ENCODE peak calls at places on chromosomes 1 and 21, in eight cellular contexts. G is NCI-H524 treated with DMSO at 0.1 percent for 48 hours, Z is Right ventricle myocardium superior, F is fibroblast of lung, O is 8988T, Q is upper lobe of right lung, Y is iPS-NIHi11, S is SHP77. M is an unnamed sample.

GRCh38 chr1:64062941-64063581 is 140.4 kb upstream of the UBE2U start:
- DNase-seq in Z (no peak), O (no peak), Q (no peak), F (peak; percentile 40), S (no peak), G (no peak), Y (no peak), M (no peak)

GRCh38 chr1:101071470-101071886 is 45.9 kb upstream of the DPH5 start:
- DNase-seq in F (no peak), G (no peak), Z (no peak), Q (no peak), O (no peak), Y (no peak), S (no peak), M (no peak)

GRCh38 chr1:156115514-156116374 is 1.2 kb downstream of the LMNA start:
- DNase-seq in Y (peak; percentile 67), S (peak; percentile 48), Z (peak; percentile 76), O (no peak), Q (peak; percentile 83), G (no peak), F (peak; percentile 56), M (no peak)

GRCh38 chr1:84571150-84571535 is 3.1 kb downstream of the CTBS start:
- DNase-seq in Y (no peak), Q (no peak), Z (no peak), G (no peak), F (peak; percentile 62), S (no peak), O (no peak), M (no peak)

GRCh38 chr1:84433253-84434080 is 35.2 kb downstream of the DNASE2B start:
- DNase-seq in O (no peak), Z (peak; percentile 45), F (peak; percentile 72), Y (peak; percentile 44), G (peak; percentile 13), Q (no peak), S (peak; percentile 76), M (peak; percentile 33)

GRCh38 chr1:205285391-205286101 is 36.0 kb downstream of the NUAK2 start:
- DNase-seq in Z (no peak), Y (no peak), F (peak; percentile 62), O (no peak), G (no peak), Q (no peak), S (no peak), M (peak; percentile 39)

GRCh38 chr1:160146107-160146506 is 5.3 kb upstream of the ATP1A4 start:
- DNase-seq in Y (no peak), G (no peak), O (no peak), F (no peak), S (no peak), Z (no peak), Q (no peak), M (no peak)

GRCh38 chr1:192830596-192831241 is 21.9 kb downstream of the RGS2 start:
- DNase-seq in Z (no peak), F (no peak), Y (no peak), S (no peak), Q (no peak), G (no peak), O (no peak), M (no peak)

GRCh38 chr21:37079211-37079824 is 6.3 kb downstream of the TTC3 start:
- DNase-seq in Z (no peak), Y (no peak), S (no peak), G (no peak), F (no peak), O (no peak), Q (no peak), M (no peak)

GRCh38 chr1:181485276-181486097 is 2.2 kb downstream of the CACNA1E start:
- DNase-seq in S (no peak), O (no peak), F (no peak), G (peak; percentile 7), Q (peak; percentile 68), Z (no peak), Y (peak; percentile 88), M (no peak)

GRCh38 chr1:5399771-5400170 is 592.5 kb downstream of the NPHP4 start:
- DNase-seq in Q (no peak), F (no peak), S (no peak), Z (no peak), O (no peak), Y (no peak), G (no peak), M (no peak)

GRCh38 chr1:99643021-99643779 is 2.7 kb upstream of the PALMD start:
- DNase-seq in F (peak; percentile 37), O (no peak), Y (no peak), S (no peak), G (no peak), Z (no peak), Q (no peak), M (no peak)

GRCh38 chr21:28793043-28793442 is 199.6 kb downstream of the LTN1 start:
- DNase-seq in O (no peak), Q (no peak), Z (no peak), F (peak; percentile 21), G (no peak), S (no peak), Y (no peak), M (no peak)

GRCh38 chr1:245580651-245581050 is 425.9 kb downstream of the KIF26B start:
- DNase-seq in S (no peak), G (no peak), Y (no peak), Q (no peak), Z (no peak), F (no peak), O (no peak), M (no peak)

GRCh38 chr1:2543543-2544092 is 12.6 kb upstream of the TNFRSF14 start:
- DNase-seq in O (no peak), F (peak; percentile 27), G (no peak), Y (no peak), S (peak; percentile 30), Q (no peak), Z (no peak), M (no peak)

GRCh38 chr1:5886140-5886483 is 106.1 kb downstream of the NPHP4 start:
- DNase-seq in S (no peak), Q (no peak), Y (no peak), F (no peak), O (no peak), G (no peak), Z (peak; percentile 11), M (no peak)

GRCh38 chr1:234619071-234619480 is 9.1 kb upstream of the IRF2BP2 start:
- DNase-seq in Y (no peak), O (no peak), G (no peak), F (peak; percentile 73), Z (no peak), Q (no peak), S (no peak), M (no peak)

GRCh38 chr1:201595381-201595780 is 56.5 kb downstream of the NAV1 start:
- DNase-seq in Z (no peak), G (no peak), O (no peak), F (no peak), Q (peak; percentile 48), S (no peak), Y (no peak), M (no peak)

GRCh38 chr1:22850681-22851080 is 122.0 kb downstream of the LACTBL1 start:
- DNase-seq in Y (no peak), S (no peak), O (no peak), G (no peak), Q (no peak), F (no peak), Z (peak; percentile 78), M (no peak)

GRCh38 chr1:236159704-236160539 is 17.6 kb downstream of the GPR137B start:
- DNase-seq in Q (peak; percentile 29), G (no peak), O (no peak), Z (no peak), F (no peak), Y (no peak), S (no peak), M (no peak)

GRCh38 chr1:206658264-206658980 is 23.1 kb downstream of the DYRK3 start:
- DNase-seq in Q (peak; percentile 74), O (peak; percentile 84), S (peak; percentile 18), Y (peak; percentile 87), Z (peak; percentile 76), F (no peak), G (no peak), M (peak; percentile 42)

GRCh38 chr1:117638759-117639158 is 32.9 kb downstream of the TENT5C start:
- DNase-seq in Z (no peak), G (no peak), Q (no peak), Y (no peak), O (no peak), F (no peak), S (peak; percentile 19), M (no peak)

GRCh38 chr1:235098991-235099390 is 29.6 kb downstream of the TOMM20 start:
- DNase-seq in F (no peak), Y (no peak), Q (no peak), Z (no peak), G (no peak), S (no peak), O (no peak), M (no peak)

GRCh38 chr1:114956570-114956969 is 73.1 kb upstream of the TSHB start:
- DNase-seq in Q (no peak), G (no peak), Z (no peak), F (peak; percentile 1), Y (peak; percentile 32), O (no peak), S (no peak), M (no peak)

GRCh38 chr1:92478393-92478792 is 8.3 kb downstream of the GFI1 start:
- DNase-seq in Y (no peak), S (no peak), G (no peak), O (no peak), Q (no peak), F (no peak), Z (no peak), M (no peak)

GRCh38 chr1:24920155-24920925 is 9.7 kb downstream of the RUNX3 start:
- DNase-seq in S (no peak), O (no peak), Q (no peak), G (no peak), Z (peak; percentile 40), F (no peak), Y (no peak), M (no peak)

GRCh38 chr1:237565236-237565635 is 325.5 kb downstream of the ZP4 start:
- DNase-seq in O (no peak), Z (no peak), S (no peak), Y (no peak), G (no peak), F (no peak), Q (no peak), M (no peak)

GRCh38 chr1:201476670-201477344 is 7.8 kb upstream of the PHLDA3 start:
- DNase-seq in S (no peak), Y (no peak), Q (peak; percentile 75), F (peak; percentile 66), O (no peak), G (no peak), Z (no peak), M (no peak)

GRCh38 chr1:211135342-211135950 is 1.5 kb upstream of the KCNH1 start:
- DNase-seq in S (peak; percentile 39), Y (peak; percentile 21), F (peak; percentile 62), Q (no peak), Z (no peak), O (peak; percentile 21), G (peak; percentile 16), M (no peak)

GRCh38 chr1:147627435-147628110 is 42.8 kb downstream of the ACP6 start:
- DNase-seq in O (peak; percentile 55), S (peak; percentile 74), Z (peak; percentile 66), Y (peak; percentile 84), G (no peak), F (peak; percentile 29), Q (peak; percentile 73), M (peak; percentile 35)

GRCh38 chr1:33373606-33374005 is 52.7 kb upstream of the A3GALT2 start:
- DNase-seq in Q (no peak), Y (no peak), O (no peak), S (no peak), F (no peak), Z (no peak), G (no peak), M (no peak)

GRCh38 chr1:182048562-182048961 is 12.9 kb downstream of the ZNF648 start:
- DNase-seq in G (no peak), S (no peak), Q (no peak), Z (no peak), O (no peak), F (no peak), Y (no peak), M (no peak)